ENCODE peak calls at places on chromosomes 13 and 19, in nine cellular contexts. One of them, this sample, is unnamed.
A peak's percentile ranks its signal among the peaks of the same experiment; 100 is the strongest.

GRCh38 chr13:33235078-33235477 is 50.5 kb downstream of the STARD13 start:
- DNase-seq in foreskin fibroblast: peak; percentile 78
- DNase-seq in stimulated activated CD4-positive, alpha-beta T cell treated with anti-CD3 and anti-CD28 coated beads, Interleukin-15, amount 100 ng/mL, for 48 hours: no peak
- DNase-seq in RCC 7860: no peak
- DNase-seq in brain microvascular endothelial cell: peak; percentile 47
- DNase-seq in HFF-Myc: no peak
- DNase-seq in cardiac muscle cell: peak; percentile 60
- DNase-seq in stomach: no peak
- DNase-seq in heart right ventricle: no peak
- DNase-seq in this sample: no peak

GRCh38 chr19:7366701-7367420 is 18.1 kb downstream of the ARHGEF18 start:
- DNase-seq in foreskin fibroblast: peak; percentile 35
- DNase-seq in stimulated activated CD4-positive, alpha-beta T cell treated with anti-CD3 and anti-CD28 coated beads, Interleukin-15, amount 100 ng/mL, for 48 hours: no peak
- DNase-seq in RCC 7860: peak; percentile 58
- DNase-seq in brain microvascular endothelial cell: peak; percentile 54
- DNase-seq in HFF-Myc: peak; percentile 30
- DNase-seq in cardiac muscle cell: no peak
- DNase-seq in stomach: no peak
- DNase-seq in heart right ventricle: no peak
- DNase-seq in this sample: peak; percentile 22

GRCh38 chr13:40420160-40420740 is 246.2 kb downstream of the FOXO1 start:
- DNase-seq in foreskin fibroblast: no peak
- DNase-seq in stimulated activated CD4-positive, alpha-beta T cell treated with anti-CD3 and anti-CD28 coated beads, Interleukin-15, amount 100 ng/mL, for 48 hours: no peak
- DNase-seq in RCC 7860: no peak
- DNase-seq in brain microvascular endothelial cell: no peak
- DNase-seq in HFF-Myc: no peak
- DNase-seq in cardiac muscle cell: no peak
- DNase-seq in stomach: no peak
- DNase-seq in heart right ventricle: no peak
- DNase-seq in this sample: no peak

GRCh38 chr13:81929988-81930387 is 1589.1 kb upstream of the SPRY2 start:
- DNase-seq in foreskin fibroblast: no peak
- DNase-seq in stimulated activated CD4-positive, alpha-beta T cell treated with anti-CD3 and anti-CD28 coated beads, Interleukin-15, amount 100 ng/mL, for 48 hours: no peak
- DNase-seq in RCC 7860: no peak
- DNase-seq in brain microvascular endothelial cell: no peak
- DNase-seq in HFF-Myc: no peak
- DNase-seq in cardiac muscle cell: peak; percentile 70
- DNase-seq in stomach: no peak
- DNase-seq in heart right ventricle: no peak
- DNase-seq in this sample: peak; percentile 14

GRCh38 chr13:80877944-80878241 is 537.0 kb upstream of the SPRY2 start:
- DNase-seq in foreskin fibroblast: no peak
- DNase-seq in stimulated activated CD4-positive, alpha-beta T cell treated with anti-CD3 and anti-CD28 coated beads, Interleukin-15, amount 100 ng/mL, for 48 hours: no peak
- DNase-seq in RCC 7860: no peak
- DNase-seq in brain microvascular endothelial cell: no peak
- DNase-seq in HFF-Myc: no peak
- DNase-seq in cardiac muscle cell: no peak
- DNase-seq in stomach: no peak
- DNase-seq in heart right ventricle: no peak
- DNase-seq in this sample: no peak

GRCh38 chr19:33404506-33404905 is 31.0 kb downstream of the CEBPG start:
- DNase-seq in foreskin fibroblast: no peak
- DNase-seq in stimulated activated CD4-positive, alpha-beta T cell treated with anti-CD3 and anti-CD28 coated beads, Interleukin-15, amount 100 ng/mL, for 48 hours: no peak
- DNase-seq in RCC 7860: no peak
- DNase-seq in brain microvascular endothelial cell: no peak
- DNase-seq in HFF-Myc: no peak
- DNase-seq in cardiac muscle cell: no peak
- DNase-seq in stomach: no peak
- DNase-seq in heart right ventricle: no peak
- DNase-seq in this sample: no peak

GRCh38 chr13:45823583-45823982 is 28.0 kb downstream of the SIAH3 start:
- DNase-seq in foreskin fibroblast: no peak
- DNase-seq in stimulated activated CD4-positive, alpha-beta T cell treated with anti-CD3 and anti-CD28 coated beads, Interleukin-15, amount 100 ng/mL, for 48 hours: no peak
- DNase-seq in RCC 7860: no peak
- DNase-seq in brain microvascular endothelial cell: no peak
- DNase-seq in HFF-Myc: no peak
- DNase-seq in cardiac muscle cell: peak; percentile 85
- DNase-seq in stomach: no peak
- DNase-seq in heart right ventricle: no peak
- DNase-seq in this sample: no peak

GRCh38 chr19:21482863-21483276 is 22.5 kb upstream of the ZNF429 start:
- DNase-seq in foreskin fibroblast: peak; percentile 33
- DNase-seq in stimulated activated CD4-positive, alpha-beta T cell treated with anti-CD3 and anti-CD28 coated beads, Interleukin-15, amount 100 ng/mL, for 48 hours: peak; percentile 40
- DNase-seq in RCC 7860: peak; percentile 49
- DNase-seq in brain microvascular endothelial cell: no peak
- DNase-seq in HFF-Myc: no peak
- DNase-seq in cardiac muscle cell: peak; percentile 55
- DNase-seq in stomach: peak; percentile 63
- DNase-seq in heart right ventricle: peak; percentile 28
- DNase-seq in this sample: peak; percentile 84

GRCh38 chr13:29457299-29457698 is 138.2 kb downstream of the SLC7A1 start:
- DNase-seq in foreskin fibroblast: peak; percentile 84
- DNase-seq in stimulated activated CD4-positive, alpha-beta T cell treated with anti-CD3 and anti-CD28 coated beads, Interleukin-15, amount 100 ng/mL, for 48 hours: no peak
- DNase-seq in RCC 7860: peak; percentile 71
- DNase-seq in brain microvascular endothelial cell: peak; percentile 79
- DNase-seq in HFF-Myc: peak; percentile 78
- DNase-seq in cardiac muscle cell: no peak
- DNase-seq in stomach: no peak
- DNase-seq in heart right ventricle: no peak
- DNase-seq in this sample: no peak

GRCh38 chr13:44312898-44313551 is 60.6 kb upstream of the SERP2 start:
- DNase-seq in foreskin fibroblast: peak; percentile 95
- DNase-seq in stimulated activated CD4-positive, alpha-beta T cell treated with anti-CD3 and anti-CD28 coated beads, Interleukin-15, amount 100 ng/mL, for 48 hours: peak; percentile 11
- DNase-seq in RCC 7860: peak; percentile 67
- DNase-seq in brain microvascular endothelial cell: peak; percentile 82
- DNase-seq in HFF-Myc: peak; percentile 75
- DNase-seq in cardiac muscle cell: no peak
- DNase-seq in stomach: no peak
- DNase-seq in heart right ventricle: no peak
- DNase-seq in this sample: no peak

GRCh38 chr13:66532146-66532545 is 698.0 kb downstream of the PCDH9 start:
- DNase-seq in foreskin fibroblast: peak; percentile 71
- DNase-seq in stimulated activated CD4-positive, alpha-beta T cell treated with anti-CD3 and anti-CD28 coated beads, Interleukin-15, amount 100 ng/mL, for 48 hours: no peak
- DNase-seq in RCC 7860: no peak
- DNase-seq in brain microvascular endothelial cell: peak; percentile 62
- DNase-seq in HFF-Myc: peak; percentile 12
- DNase-seq in cardiac muscle cell: no peak
- DNase-seq in stomach: no peak
- DNase-seq in heart right ventricle: no peak
- DNase-seq in this sample: no peak

GRCh38 chr13:31742102-31742695 is 2.9 kb downstream of the RXFP2 start:
- DNase-seq in foreskin fibroblast: peak; percentile 90
- DNase-seq in stimulated activated CD4-positive, alpha-beta T cell treated with anti-CD3 and anti-CD28 coated beads, Interleukin-15, amount 100 ng/mL, for 48 hours: peak; percentile 21
- DNase-seq in RCC 7860: peak; percentile 30
- DNase-seq in brain microvascular endothelial cell: peak; percentile 55
- DNase-seq in HFF-Myc: peak; percentile 40
- DNase-seq in cardiac muscle cell: peak; percentile 77
- DNase-seq in stomach: peak; percentile 68
- DNase-seq in heart right ventricle: peak; percentile 64
- DNase-seq in this sample: peak; percentile 80

GRCh38 chr13:105991622-105992254 is 543.7 kb downstream of the EFNB2 start:
- DNase-seq in foreskin fibroblast: peak; percentile 87
- DNase-seq in stimulated activated CD4-positive, alpha-beta T cell treated with anti-CD3 and anti-CD28 coated beads, Interleukin-15, amount 100 ng/mL, for 48 hours: no peak
- DNase-seq in RCC 7860: peak; percentile 56
- DNase-seq in brain microvascular endothelial cell: peak; percentile 81
- DNase-seq in HFF-Myc: no peak
- DNase-seq in cardiac muscle cell: no peak
- DNase-seq in stomach: peak; percentile 61
- DNase-seq in heart right ventricle: no peak
- DNase-seq in this sample: no peak

GRCh38 chr13:98143601-98144500 is 957 bp downstream of the FARP1 start:
- DNase-seq in foreskin fibroblast: peak; percentile 77
- DNase-seq in stimulated activated CD4-positive, alpha-beta T cell treated with anti-CD3 and anti-CD28 coated beads, Interleukin-15, amount 100 ng/mL, for 48 hours: no peak
- DNase-seq in RCC 7860: no peak
- DNase-seq in brain microvascular endothelial cell: no peak
- DNase-seq in HFF-Myc: no peak
- DNase-seq in cardiac muscle cell: peak; percentile 44
- DNase-seq in stomach: no peak
- DNase-seq in heart right ventricle: peak; percentile 17
- DNase-seq in this sample: no peak

GRCh38 chr19:294341-294818 is 3.2 kb upstream of the PLPP2 start:
- DNase-seq in foreskin fibroblast: peak; percentile 72
- DNase-seq in stimulated activated CD4-positive, alpha-beta T cell treated with anti-CD3 and anti-CD28 coated beads, Interleukin-15, amount 100 ng/mL, for 48 hours: no peak
- DNase-seq in RCC 7860: no peak
- DNase-seq in brain microvascular endothelial cell: no peak
- DNase-seq in HFF-Myc: no peak
- DNase-seq in cardiac muscle cell: peak; percentile 12
- DNase-seq in stomach: peak; percentile 25
- DNase-seq in heart right ventricle: no peak
- DNase-seq in this sample: no peak

GRCh38 chr13:101523732-101524131 is 71.3 kb downstream of the ITGBL1 start:
- DNase-seq in foreskin fibroblast: peak; percentile 90
- DNase-seq in stimulated activated CD4-positive, alpha-beta T cell treated with anti-CD3 and anti-CD28 coated beads, Interleukin-15, amount 100 ng/mL, for 48 hours: no peak
- DNase-seq in RCC 7860: peak; percentile 57
- DNase-seq in brain microvascular endothelial cell: peak; percentile 88
- DNase-seq in HFF-Myc: peak; percentile 37
- DNase-seq in cardiac muscle cell: no peak
- DNase-seq in stomach: no peak
- DNase-seq in heart right ventricle: peak; percentile 19
- DNase-seq in this sample: no peak

GRCh38 chr13:20981370-20982095 is 79.0 kb upstream of the XPO4 start:
- DNase-seq in foreskin fibroblast: no peak
- DNase-seq in stimulated activated CD4-positive, alpha-beta T cell treated with anti-CD3 and anti-CD28 coated beads, Interleukin-15, amount 100 ng/mL, for 48 hours: no peak
- DNase-seq in RCC 7860: no peak
- DNase-seq in brain microvascular endothelial cell: no peak
- DNase-seq in HFF-Myc: no peak
- DNase-seq in cardiac muscle cell: no peak
- DNase-seq in stomach: no peak
- DNase-seq in heart right ventricle: no peak
- DNase-seq in this sample: no peak

GRCh38 chr13:113476811-113477210 is 13.7 kb downstream of the DCUN1D2 start:
- DNase-seq in foreskin fibroblast: no peak
- DNase-seq in stimulated activated CD4-positive, alpha-beta T cell treated with anti-CD3 and anti-CD28 coated beads, Interleukin-15, amount 100 ng/mL, for 48 hours: no peak
- DNase-seq in RCC 7860: no peak
- DNase-seq in brain microvascular endothelial cell: no peak
- DNase-seq in HFF-Myc: no peak
- DNase-seq in cardiac muscle cell: no peak
- DNase-seq in stomach: no peak
- DNase-seq in heart right ventricle: no peak
- DNase-seq in this sample: no peak

GRCh38 chr19:50224986-50225747 is 21.7 kb downstream of the MYH14 start:
- DNase-seq in foreskin fibroblast: no peak
- DNase-seq in stimulated activated CD4-positive, alpha-beta T cell treated with anti-CD3 and anti-CD28 coated beads, Interleukin-15, amount 100 ng/mL, for 48 hours: no peak
- DNase-seq in RCC 7860: no peak
- DNase-seq in brain microvascular endothelial cell: no peak
- DNase-seq in HFF-Myc: no peak
- DNase-seq in cardiac muscle cell: no peak
- DNase-seq in stomach: no peak
- DNase-seq in heart right ventricle: peak; percentile 41
- DNase-seq in this sample: no peak

GRCh38 chr13:79995334-79995733 is 345.6 kb downstream of the SPRY2 start:
- DNase-seq in foreskin fibroblast: peak; percentile 84
- DNase-seq in stimulated activated CD4-positive, alpha-beta T cell treated with anti-CD3 and anti-CD28 coated beads, Interleukin-15, amount 100 ng/mL, for 48 hours: no peak
- DNase-seq in RCC 7860: peak; percentile 74
- DNase-seq in brain microvascular endothelial cell: peak; percentile 75
- DNase-seq in HFF-Myc: peak; percentile 19
- DNase-seq in cardiac muscle cell: no peak
- DNase-seq in stomach: no peak
- DNase-seq in heart right ventricle: no peak
- DNase-seq in this sample: no peak